ENCODE peak calls at places on chromosomes 11 and 22, in four cellular contexts. One of them, this sample, is unnamed.

GRCh38 chr22:33470456-33470855 is 412.3 kb upstream of the SYN3 start:
- DNase-seq in brain microvascular endothelial cell: no peak
- DNase-seq in activated naive CD4-positive, alpha-beta T cell: no peak
- DNase-seq in C1 segment of cervical spinal cord: no peak
- DNase-seq in this sample: no peak

GRCh38 chr11:126202646-126203359 is 8.6 kb downstream of the RPUSD4 start:
- DNase-seq in activated naive CD4-positive, alpha-beta T cell: no peak
- DNase-seq in C1 segment of cervical spinal cord: no peak
- DNase-seq in brain microvascular endothelial cell: no peak
- DNase-seq in this sample: no peak

GRCh38 chr11:117910525-117910924 is 18.7 kb downstream of the TMPRSS13 start:
- DNase-seq in C1 segment of cervical spinal cord: no peak
- DNase-seq in brain microvascular endothelial cell: no peak
- DNase-seq in activated naive CD4-positive, alpha-beta T cell: no peak
- DNase-seq in this sample: no peak

GRCh38 chr11:46618789-46619188 is 1.4 kb downstream of the ATG13 start:
- DNase-seq in C1 segment of cervical spinal cord: no peak
- DNase-seq in brain microvascular endothelial cell: no peak
- DNase-seq in activated naive CD4-positive, alpha-beta T cell: no peak
- DNase-seq in this sample: no peak

GRCh38 chr11:86183694-86184093 is 60.9 kb upstream of the EED start:
- DNase-seq in brain microvascular endothelial cell: peak; percentile 63
- DNase-seq in activated naive CD4-positive, alpha-beta T cell: no peak
- DNase-seq in C1 segment of cervical spinal cord: no peak
- DNase-seq in this sample: no peak

GRCh38 chr11:77126861-77127673 is 979 bp upstream of the MYO7A start:
- DNase-seq in activated naive CD4-positive, alpha-beta T cell: no peak
- DNase-seq in brain microvascular endothelial cell: no peak
- DNase-seq in C1 segment of cervical spinal cord: peak; percentile 54
- DNase-seq in this sample: peak; percentile 35

GRCh38 chr11:112247198-112247597 is 13.5 kb downstream of the PLET1 start:
- DNase-seq in brain microvascular endothelial cell: no peak
- DNase-seq in activated naive CD4-positive, alpha-beta T cell: no peak
- DNase-seq in C1 segment of cervical spinal cord: no peak
- DNase-seq in this sample: no peak

GRCh38 chr11:83456075-83456474 is 169.9 kb upstream of the CCDC90B start:
- DNase-seq in activated naive CD4-positive, alpha-beta T cell: no peak
- DNase-seq in C1 segment of cervical spinal cord: no peak
- DNase-seq in brain microvascular endothelial cell: no peak
- DNase-seq in this sample: no peak

GRCh38 chr11:47244664-47245350 is 3.8 kb downstream of the ACP2 start:
- DNase-seq in brain microvascular endothelial cell: no peak
- DNase-seq in activated naive CD4-positive, alpha-beta T cell: no peak
- DNase-seq in C1 segment of cervical spinal cord: no peak
- DNase-seq in this sample: no peak

GRCh38 chr11:119373059-119373875 is 8.2 kb downstream of the USP2 start:
- DNase-seq in C1 segment of cervical spinal cord: no peak
- DNase-seq in activated naive CD4-positive, alpha-beta T cell: no peak
- DNase-seq in brain microvascular endothelial cell: no peak
- DNase-seq in this sample: no peak

GRCh38 chr11:103633037-103633788 is 403.2 kb upstream of the DDI1 start:
- DNase-seq in activated naive CD4-positive, alpha-beta T cell: no peak
- DNase-seq in brain microvascular endothelial cell: no peak
- DNase-seq in C1 segment of cervical spinal cord: no peak
- DNase-seq in this sample: no peak

GRCh38 chr22:41925783-41926460 is 684 bp downstream of the TNFRSF13C start:
- DNase-seq in activated naive CD4-positive, alpha-beta T cell: peak; percentile 39
- DNase-seq in C1 segment of cervical spinal cord: no peak
- DNase-seq in brain microvascular endothelial cell: no peak
- DNase-seq in this sample: peak; percentile 66

GRCh38 chr22:25110596-25110845 is 89.1 kb upstream of the CRYBB3 start:
- DNase-seq in C1 segment of cervical spinal cord: no peak
- DNase-seq in activated naive CD4-positive, alpha-beta T cell: no peak
- DNase-seq in brain microvascular endothelial cell: no peak
- DNase-seq in this sample: no peak

GRCh38 chr11:41659990-41660389 is 200.5 kb upstream of the LRRC4C start:
- DNase-seq in C1 segment of cervical spinal cord: peak; percentile 1
- DNase-seq in brain microvascular endothelial cell: no peak
- DNase-seq in activated naive CD4-positive, alpha-beta T cell: no peak
- DNase-seq in this sample: no peak

GRCh38 chr11:4068962-4069361 is 25.6 kb upstream of the RRM1 start:
- DNase-seq in C1 segment of cervical spinal cord: no peak
- DNase-seq in brain microvascular endothelial cell: no peak
- DNase-seq in activated naive CD4-positive, alpha-beta T cell: no peak
- DNase-seq in this sample: no peak

GRCh38 chr11:3129591-3130268 is 35.4 kb downstream of the OSBPL5 start:
- DNase-seq in activated naive CD4-positive, alpha-beta T cell: no peak
- DNase-seq in C1 segment of cervical spinal cord: no peak
- DNase-seq in brain microvascular endothelial cell: no peak
- DNase-seq in this sample: no peak

GRCh38 chr11:68021167-68021787 is 9.2 kb upstream of the NDUFS8 start:
- DNase-seq in activated naive CD4-positive, alpha-beta T cell: no peak
- DNase-seq in C1 segment of cervical spinal cord: no peak
- DNase-seq in brain microvascular endothelial cell: no peak
- DNase-seq in this sample: peak; percentile 20

GRCh38 chr11:113249491-113249763 is 65.0 kb upstream of the TTC12 start:
- DNase-seq in activated naive CD4-positive, alpha-beta T cell: no peak
- DNase-seq in brain microvascular endothelial cell: no peak
- DNase-seq in C1 segment of cervical spinal cord: no peak
- DNase-seq in this sample: no peak

GRCh38 chr11:43401252-43401651 is 42.5 kb downstream of the TTC17 start:
- DNase-seq in brain microvascular endothelial cell: no peak
- DNase-seq in C1 segment of cervical spinal cord: no peak
- DNase-seq in activated naive CD4-positive, alpha-beta T cell: no peak
- DNase-seq in this sample: no peak

GRCh38 chr11:36257351-36257750 is 31.9 kb downstream of the COMMD9 start:
- DNase-seq in brain microvascular endothelial cell: no peak
- DNase-seq in C1 segment of cervical spinal cord: no peak
- DNase-seq in activated naive CD4-positive, alpha-beta T cell: no peak
- DNase-seq in this sample: no peak

GRCh38 chr22:38135133-38135706 is 24.7 kb upstream of the BAIAP2L2 start:
- DNase-seq in C1 segment of cervical spinal cord: no peak
- DNase-seq in brain microvascular endothelial cell: peak; percentile 81
- DNase-seq in activated naive CD4-positive, alpha-beta T cell: no peak
- DNase-seq in this sample: peak; percentile 21

GRCh38 chr11:70466154-70466553 is 67.8 kb downstream of the CTTN start:
- DNase-seq in brain microvascular endothelial cell: no peak
- DNase-seq in C1 segment of cervical spinal cord: no peak
- DNase-seq in activated naive CD4-positive, alpha-beta T cell: no peak
- DNase-seq in this sample: peak; percentile 49

GRCh38 chr22:45830531-45831245 is 146.3 kb downstream of the WNT7B start:
- DNase-seq in C1 segment of cervical spinal cord: no peak
- DNase-seq in activated naive CD4-positive, alpha-beta T cell: no peak
- DNase-seq in brain microvascular endothelial cell: peak; percentile 29
- DNase-seq in this sample: no peak

GRCh38 chr11:73404048-73404447 is 27.8 kb downstream of the RELT start:
- DNase-seq in brain microvascular endothelial cell: peak; percentile 59
- DNase-seq in C1 segment of cervical spinal cord: peak; percentile 5
- DNase-seq in activated naive CD4-positive, alpha-beta T cell: no peak
- DNase-seq in this sample: peak; percentile 91

GRCh38 chr22:41524283-41524682 is 20.0 kb downstream of the POLR3H start:
- DNase-seq in C1 segment of cervical spinal cord: peak; percentile 58
- DNase-seq in activated naive CD4-positive, alpha-beta T cell: no peak
- DNase-seq in brain microvascular endothelial cell: peak; percentile 52
- DNase-seq in this sample: peak; percentile 47

GRCh38 chr11:34234086-34234740 is 123.6 kb downstream of the ABTB2 start:
- DNase-seq in C1 segment of cervical spinal cord: no peak
- DNase-seq in activated naive CD4-positive, alpha-beta T cell: peak; percentile 12
- DNase-seq in brain microvascular endothelial cell: peak; percentile 56
- DNase-seq in this sample: no peak

GRCh38 chr11:100680070-100680469 is 7.0 kb upstream of the ARHGAP42 start:
- DNase-seq in C1 segment of cervical spinal cord: peak; percentile 8
- DNase-seq in activated naive CD4-positive, alpha-beta T cell: no peak
- DNase-seq in brain microvascular endothelial cell: no peak
- DNase-seq in this sample: no peak

GRCh38 chr22:24282401-24282800 is 11.8 kb downstream of the SPECC1L start:
- DNase-seq in brain microvascular endothelial cell: no peak
- DNase-seq in C1 segment of cervical spinal cord: no peak
- DNase-seq in activated naive CD4-positive, alpha-beta T cell: no peak
- DNase-seq in this sample: no peak

This sample was measured in SK-MEL-5.